ENCODE peak calls at places on chromosomes 6 and 20, in five cellular contexts. P is neural progenitor cell, Z is heart right ventricle, Y is astrocyte, D is upper lobe of right lung. F is an unnamed sample.

GRCh38 chr6:114735118-114735730 is 392.4 kb upstream of the HS3ST5 start:
- DNase-seq in D (no peak), Y (peak), Z (no peak), P (peak), F (no peak)

GRCh38 chr6:26017567-26017966 is 55.0 kb downstream of the TRIM38 start:
- DNase-seq in D (peak), Z (peak), P (no peak), Y (peak), F (no peak)

GRCh38 chr20:4811661-4812181 is 90.0 kb downstream of the PRND start:
- DNase-seq in Y (no peak), P (no peak), D (peak), Z (peak), F (no peak)

GRCh38 chr20:9460518-9460917 is 53.9 kb upstream of the LAMP5 start:
- DNase-seq in P (no peak), D (no peak), Z (no peak), Y (peak), F (no peak)

GRCh38 chr6:81465859-81466258 is 286.6 kb downstream of the TENT5A start:
- DNase-seq in P (peak), Z (no peak), Y (no peak), D (no peak), F (no peak)

GRCh38 chr6:51608383-51608782 is 479.0 kb downstream of the PKHD1 start:
- DNase-seq in P (no peak), Z (no peak), Y (no peak), D (no peak), F (no peak)

GRCh38 chr6:131765081-131765852 is 42.6 kb upstream of the ENPP1 start:
- DNase-seq in D (no peak), Z (no peak), P (peak), Y (peak), F (no peak)

GRCh38 chr20:58518896-58519593 is 3.8 kb upstream of the APCDD1L start:
- DNase-seq in D (no peak), P (no peak), Z (no peak), Y (no peak), F (no peak)

GRCh38 chr6:12911387-12911960 is 194.9 kb downstream of the PHACTR1 start:
- DNase-seq in Y (peak), Z (no peak), D (no peak), P (peak), F (no peak)

GRCh38 chr6:39818695-39819094 is 26.5 kb downstream of the DAAM2 start:
- DNase-seq in P (no peak), Y (no peak), Z (no peak), D (no peak), F (no peak)

GRCh38 chr6:86963352-86963751 is 26.0 kb downstream of the HTR1E start:
- DNase-seq in Y (peak), P (no peak), Z (no peak), D (no peak), F (no peak)

GRCh38 chr6:114514153-114514552 is 171.3 kb upstream of the HS3ST5 start:
- DNase-seq in Y (no peak), Z (no peak), P (no peak), D (no peak), F (no peak)

GRCh38 chr6:168294901-168295300 is 24.7 kb downstream of the DACT2 start:
- DNase-seq in Y (no peak), P (no peak), Z (no peak), D (no peak), F (no peak)

GRCh38 chr20:63635431-63636141 is 8.7 kb upstream of the GMEB2 start:
- DNase-seq in Z (no peak), Y (no peak), D (peak), P (no peak), F (no peak)

GRCh38 chr6:119276211-119276610 is 73.3 kb downstream of the MAN1A1 start:
- DNase-seq in P (no peak), Z (no peak), Y (no peak), D (no peak), F (no peak)

GRCh38 chr20:32830437-32830836 is 10.7 kb downstream of the MAPRE1 start:
- DNase-seq in Y (no peak), P (no peak), D (no peak), Z (no peak), F (no peak)

GRCh38 chr6:135540207-135540877 is 42.8 kb upstream of the AHI1 start:
- DNase-seq in D (no peak), Y (peak), P (no peak), Z (no peak), F (no peak)

GRCh38 chr6:168699631-168700315 is 258.8 kb downstream of the SMOC2 start:
- DNase-seq in P (no peak), Y (no peak), Z (peak), D (peak), F (no peak)

GRCh38 chr6:54427396-54427910 is 119.2 kb downstream of the TINAG start:
- DNase-seq in Z (no peak), Y (peak), D (no peak), P (no peak), F (no peak)

GRCh38 chr6:100347901-100348550 is 116.7 kb downstream of the SIM1 start:
- DNase-seq in Y (peak), D (no peak), Z (no peak), P (no peak), F (no peak)

GRCh38 chr6:159981591-159982245 is 12.8 kb downstream of the IGF2R start:
- DNase-seq in Y (peak), D (no peak), Z (no peak), P (no peak), F (no peak)

GRCh38 chr6:150914372-150914771 is 48.9 kb downstream of the MTHFD1L start:
- DNase-seq in Y (no peak), D (no peak), P (no peak), Z (no peak), F (no peak)

GRCh38 chr20:1802385-1803215 is 92.6 kb upstream of the SIRPA start:
- DNase-seq in P (peak), Z (peak), Y (peak), D (peak), F (peak)

GRCh38 chr6:150537893-150538292 is 61.8 kb upstream of the PLEKHG1 start:
- DNase-seq in D (no peak), Z (no peak), Y (no peak), P (no peak), F (no peak)

GRCh38 chr6:68233623-68234022 is 401.5 kb upstream of the ADGRB3 start:
- DNase-seq in P (no peak), D (no peak), Y (peak), Z (no peak), F (no peak)

GRCh38 chr6:134605034-134605433 is 287.1 kb upstream of the SGK1 start:
- DNase-seq in Z (no peak), Y (no peak), P (no peak), D (no peak), F (no peak)

GRCh38 chr6:77650098-77650663 is 2.7 kb upstream of the MEI4 start:
- DNase-seq in Y (no peak), Z (peak), D (peak), P (peak), F (peak)

GRCh38 chr20:20835897-20836296 is 123.5 kb upstream of the RALGAPA2 start:
- DNase-seq in P (no peak), D (no peak), Y (no peak), Z (no peak), F (no peak)

GRCh38 chr6:96522469-96523009 is 933 bp downstream of the UFL1 start:
- DNase-seq in Y (peak), Z (no peak), D (no peak), P (no peak), F (no peak)

GRCh38 chr20:47791084-47791599 is 5.9 kb upstream of the SULF2 start:
- DNase-seq in D (no peak), Y (no peak), Z (no peak), P (no peak), F (no peak)

GRCh38 chr6:48744948-48745347 is 634.0 kb upstream of the PTCHD4 start:
- DNase-seq in D (no peak), Y (peak), P (no peak), Z (no peak), F (no peak)

GRCh38 chr6:145277358-145278097 is 457.8 kb downstream of the EPM2A start:
- DNase-seq in Y (no peak), Z (no peak), P (no peak), D (no peak), F (no peak)

DNA sequence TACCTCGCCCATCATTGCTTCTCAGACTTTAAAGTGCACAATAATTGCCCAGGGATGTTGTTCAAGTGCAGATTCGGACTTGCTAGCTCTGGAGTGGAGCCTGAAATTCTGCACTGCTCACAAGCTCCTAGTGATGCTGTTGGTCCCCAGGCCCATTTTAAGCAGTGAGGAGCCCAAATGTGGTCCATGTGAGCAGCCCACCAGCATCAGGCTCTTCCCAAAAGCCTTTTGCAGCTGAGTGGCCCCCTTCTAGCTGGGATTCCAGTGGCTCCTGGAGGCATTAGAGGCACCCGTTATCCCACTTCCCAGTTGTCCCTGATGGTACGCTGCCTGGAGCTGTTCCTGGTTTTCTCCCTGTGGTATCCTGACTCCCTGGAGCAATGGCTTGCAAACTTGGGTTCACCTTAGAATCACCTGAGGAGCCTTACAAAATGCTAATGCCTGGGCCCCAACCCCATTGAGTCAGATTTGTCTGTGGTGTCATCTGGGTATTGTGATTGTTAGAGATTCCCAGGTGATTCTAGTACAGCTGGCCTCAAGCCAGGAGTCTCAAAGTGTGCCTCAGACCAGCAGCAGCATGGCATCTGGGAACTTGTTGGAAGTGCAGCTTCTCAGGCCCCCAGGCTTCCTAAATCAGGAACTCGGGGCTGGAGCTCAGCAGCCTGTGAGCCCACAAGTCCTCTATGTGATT is 186.9 kb upstream of the SLC24A3 start:
- DNase-seq in P (no peak), D (no peak), Y (no peak), Z (no peak), F (no peak)
- TF ChIP-seq CTCF in P (no peak), D (no peak), Y (no peak), Z (no peak), F (no peak)

DNA sequence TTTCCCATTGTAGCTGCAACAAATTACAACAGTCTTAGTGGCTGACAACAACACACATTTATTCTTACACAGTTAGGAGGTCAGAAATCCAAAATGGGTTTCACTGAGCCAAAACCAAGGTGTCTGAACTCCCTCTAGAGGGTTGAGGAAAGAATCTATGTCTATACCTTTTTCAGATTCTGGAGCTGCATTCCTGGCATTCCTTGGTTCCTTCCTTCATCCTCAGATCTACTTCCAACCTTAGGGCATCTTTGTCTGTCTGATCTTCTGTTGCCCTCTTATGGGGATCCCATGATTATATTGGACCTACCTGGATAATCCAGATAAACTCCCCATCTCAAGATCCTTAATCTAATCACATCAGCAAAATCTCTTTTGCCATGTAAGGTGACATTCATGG is 540.9 kb upstream of the MAP3K7 start:
- DNase-seq in Y (no peak), Z (no peak), D (no peak), P (no peak), F (no peak)
- TF ChIP-seq CTCF in Y (no peak), Z (no peak), D (no peak), P (no peak), F (no peak)

GRCh38 chr20:24782801-24783630 is 166.1 kb upstream of the CST7 start:
- DNase-seq in Z (no peak), D (peak), Y (peak), P (peak), F (no peak)
- TF ChIP-seq CTCF in Z (no peak), D (no peak), Y (no peak), P (peak), F (no peak)

GRCh38 chr6:75525682-75526081 is 32.1 kb upstream of the FILIP1 start:
- DNase-seq in D (no peak), Y (no peak), P (no peak), Z (no peak), F (no peak)

GRCh38 chr6:75528423-75528822 is 34.8 kb upstream of the FILIP1 start:
- DNase-seq in Y (peak), P (no peak), Z (no peak), D (no peak), F (no peak)

GRCh38 chr6:75524322-75524972 is 30.8 kb upstream of the FILIP1 start:
- DNase-seq in Z (no peak), Y (peak), D (no peak), P (peak), F (no peak)

GRCh38 chr6:75530696-75531095 is 37.1 kb upstream of the FILIP1 start:
- DNase-seq in D (no peak), Z (no peak), Y (peak), P (no peak), F (no peak)

DNA sequence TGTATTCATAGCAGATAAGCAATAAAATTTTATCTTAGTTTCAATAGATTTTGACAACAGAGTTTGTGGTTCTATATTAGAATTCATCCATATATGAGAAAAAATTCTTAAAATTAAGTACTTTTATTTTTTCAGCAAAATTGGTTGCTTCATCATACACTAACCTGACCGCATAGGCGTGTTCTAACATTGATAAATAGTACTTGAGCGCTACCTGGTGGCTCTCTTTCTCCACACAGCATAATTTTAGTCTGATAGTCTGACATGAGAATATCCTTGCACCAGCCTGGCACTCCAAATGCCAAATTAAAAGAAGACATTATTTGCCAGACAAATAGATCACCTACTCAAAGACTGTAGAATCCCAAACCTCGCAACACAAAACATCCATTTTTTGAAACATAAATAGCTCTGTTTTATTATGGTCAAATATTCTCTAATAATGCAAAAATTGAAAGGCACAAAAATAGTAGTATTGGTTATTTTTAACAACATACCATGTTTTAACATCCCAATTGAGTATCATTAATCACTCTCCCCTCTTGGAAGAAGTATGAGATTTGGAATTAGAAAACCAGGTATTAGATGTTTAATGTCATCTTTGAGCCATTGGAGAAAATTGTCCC is 33.0 kb upstream of the FILIP1 start:
- DNase-seq in Y (peak), P (peak), D (no peak), Z (no peak), F (peak)
- TF ChIP-seq CTCF in Y (peak), P (peak), D (peak), Z (peak), F (peak)

DNA sequence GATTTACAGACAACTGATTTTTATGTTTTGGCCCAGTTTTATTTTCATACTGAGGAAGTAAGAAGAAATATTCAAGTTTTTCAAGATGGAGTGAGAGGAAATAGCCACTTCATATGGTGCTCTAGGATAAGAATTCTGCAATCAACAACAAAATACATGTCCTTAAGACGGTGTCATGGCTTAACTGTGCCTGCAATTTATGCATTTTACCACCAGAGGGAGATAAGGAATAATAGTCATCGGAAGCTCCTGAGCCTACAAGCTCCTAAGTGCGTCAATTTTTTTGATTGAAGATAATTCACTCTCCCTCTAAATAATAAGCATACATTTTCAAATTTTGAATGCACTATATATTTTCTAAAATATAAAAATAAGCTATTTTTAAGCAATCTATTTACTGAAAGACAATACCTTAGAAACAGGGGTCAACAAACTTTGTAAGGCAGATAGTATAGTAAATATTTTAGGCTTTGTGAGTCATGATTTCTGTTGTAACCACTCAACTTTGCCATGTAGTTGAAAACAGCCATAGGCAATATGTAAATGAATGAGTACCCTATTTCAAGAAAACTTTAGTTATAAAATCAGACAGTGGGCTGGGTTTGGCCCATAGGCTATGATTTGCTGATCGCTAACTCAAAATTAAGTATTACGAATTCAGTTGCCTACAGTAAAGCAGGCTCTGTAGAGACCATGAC is 230.9 kb upstream of the DTNBP1 start:
- DNase-seq in Y (no peak), D (no peak), Z (no peak), P (peak), F (no peak)
- TF ChIP-seq CTCF in Y (no peak), D (peak), Z (no peak), P (peak), F (peak)

GRCh38 chr20:19828233-19828632 is 70.2 kb downstream of the RIN2 start:
- DNase-seq in P (no peak), Y (peak), Z (no peak), D (no peak), F (no peak)
- TF ChIP-seq CTCF in P (no peak), Y (peak), Z (peak), D (peak), F (no peak)

GRCh38 chr6:163413345-163414116 is 987 bp upstream of the QKI start:
- DNase-seq in P (peak), Z (peak), Y (peak), D (peak), F (peak)
- TF ChIP-seq CTCF in P (no peak), Z (no peak), Y (no peak), D (no peak), F (no peak)

GRCh38 chr20:36832791-36833190 is 43.1 kb upstream of the TLDC2 start:
- DNase-seq in P (no peak), D (no peak), Z (no peak), Y (no peak), F (no peak)

GRCh38 chr20:36827541-36828279 is 48.2 kb upstream of the TLDC2 start:
- DNase-seq in P (no peak), D (no peak), Y (no peak), Z (peak), F (no peak)

GRCh38 chr20:36835025-36835424 is 40.9 kb upstream of the TLDC2 start:
- DNase-seq in Z (no peak), P (no peak), D (no peak), Y (no peak), F (no peak)

GRCh38 chr20:36833275-36834020 is 42.5 kb upstream of the TLDC2 start:
- DNase-seq in P (no peak), Z (peak), Y (peak), D (no peak), F (no peak)

GRCh38 chr20:36830791-36831691 is 44.9 kb upstream of the TLDC2 start:
- DNase-seq in D (no peak), P (no peak), Z (peak), Y (no peak), F (no peak)
- TF ChIP-seq CTCF in D (peak), P (peak), Z (peak), Y (peak), F (peak)

DNA sequence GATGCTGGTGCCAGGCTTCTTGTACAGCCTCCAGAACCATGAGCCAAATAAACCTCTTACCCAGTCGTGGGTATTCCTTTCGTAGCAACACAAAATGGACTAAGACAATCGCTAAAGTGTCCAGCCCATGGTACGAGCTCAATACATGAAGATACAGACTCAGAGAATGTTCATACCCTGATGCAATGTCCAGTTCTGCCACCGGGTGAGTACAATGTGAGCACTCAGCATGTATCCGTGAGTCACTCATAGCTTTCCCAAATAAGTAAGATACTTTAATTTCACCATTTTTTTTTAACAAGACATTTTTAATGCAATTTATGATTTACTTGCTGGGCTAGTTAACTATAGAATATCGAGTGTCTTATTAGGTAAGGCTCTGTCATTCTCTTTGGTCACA is 26.7 kb upstream of the PDE10A start:
- DNase-seq in Z (no peak), D (no peak), P (no peak), Y (no peak), F (no peak)
- TF ChIP-seq CTCF in Z (no peak), D (no peak), P (no peak), Y (peak), F (peak)

GRCh38 chr6:32843321-32843978 is 397 bp downstream of the PSMB8 start:
- DNase-seq in Z (no peak), D (no peak), Y (no peak), P (no peak), F (no peak)

GRCh38 chr6:32844839-32845372 is 1.1 kb upstream of the PSMB8 start:
- DNase-seq in Z (no peak), P (no peak), D (no peak), Y (no peak), F (no peak)

GRCh38 chr6:32845381-32845884 is 1.6 kb upstream of the PSMB8 start:
- DNase-seq in P (no peak), Y (no peak), D (no peak), Z (no peak), F (no peak)

GRCh38 chr6:32842690-32843089 is 1.2 kb downstream of the PSMB8 start:
- DNase-seq in D (no peak), P (no peak), Z (no peak), Y (no peak), F (no peak)

GRCh38 chr6:32843979-32844838 is at the start of gene PSMB8:
- DNase-seq in Z (peak), D (peak), P (peak), Y (peak), F (peak)
- TF ChIP-seq CTCF in Z (peak), D (peak), P (no peak), Y (no peak), F (peak)